ENCODE peak calls at places on chromosomes 3 and 15, in six cellular contexts. S is uterus, I is Calu3, O is A673, V is HCT116, W is PC-9. C is an unnamed sample.

GRCh38 chr15:76905855-76906254 is 715 bp upstream of the SCAPER start:
- DNase-seq in S (no peak), I (no peak), O (no peak), V (no peak), W (no peak), C (no peak)

GRCh38 chr3:144756704-144757440 is 785.2 kb downstream of the DIPK2A start:
- DNase-seq in S (no peak), I (no peak), O (no peak), V (no peak), W (no peak), C (no peak)

GRCh38 chr3:127208483-127209100 is 15.7 kb downstream of the PRR23E start:
- DNase-seq in S (no peak), I (no peak), O (no peak), V (no peak), W (no peak), C (no peak)

GRCh38 chr3:52798376-52798977 is 3.9 kb downstream of the ITIH3 start:
- DNase-seq in S (no peak), I (no peak), O (no peak), V (no peak), W (no peak), C (no peak)

GRCh38 chr3:98900265-98901031 is 1.0 kb downstream of the DCBLD2 start:
- DNase-seq in S (no peak), I (no peak), O (no peak), V (no peak), W (peak; percentile 8), C (no peak)

GRCh38 chr3:106229495-106230278 is 360.9 kb upstream of the CBLB start:
- DNase-seq in S (no peak), I (no peak), O (no peak), V (no peak), W (no peak), C (no peak)

GRCh38 chr15:82630033-82630432 is 17.1 kb downstream of the CPEB1 start:
- DNase-seq in S (no peak), I (no peak), O (no peak), V (no peak), W (no peak), C (no peak)

GRCh38 chr3:135192929-135193328 is 397.9 kb downstream of the EPHB1 start:
- DNase-seq in S (no peak), I (no peak), O (no peak), V (no peak), W (no peak), C (no peak)

GRCh38 chr3:114060906-114061655 is 4.5 kb downstream of the QTRT2 start:
- DNase-seq in S (no peak), I (no peak), O (no peak), V (no peak), W (no peak), C (no peak)

GRCh38 chr3:7144696-7145308 is 283.9 kb downstream of the GRM7 start:
- DNase-seq in S (no peak), I (no peak), O (peak; percentile 58), V (peak; percentile 31), W (no peak), C (peak; percentile 7)

GRCh38 chr3:143120716-143121239 is 1.2 kb downstream of the CHST2 start:
- DNase-seq in S (no peak), I (peak; percentile 60), O (peak; percentile 25), V (no peak), W (no peak), C (peak; percentile 56)

GRCh38 chr15:34038404-34039179 is 412 bp downstream of the AVEN start:
- DNase-seq in S (peak; percentile 74), I (peak; percentile 44), O (peak; percentile 84), V (no peak), W (peak; percentile 70), C (peak; percentile 76)

GRCh38 chr3:115401298-115401697 is 222.0 kb upstream of the GAP43 start:
- DNase-seq in S (no peak), I (no peak), O (no peak), V (no peak), W (no peak), C (no peak)

GRCh38 chr15:70617911-70618287 is 145.5 kb downstream of the UACA start:
- DNase-seq in S (no peak), I (no peak), O (no peak), V (no peak), W (no peak), C (no peak)

GRCh38 chr15:75031773-75032302 is 8.4 kb downstream of the PPCDC start:
- DNase-seq in S (no peak), I (no peak), O (peak; percentile 45), V (no peak), W (no peak), C (no peak)

GRCh38 chr3:123267821-123268220 is 66.1 kb downstream of the SEC22A start:
- DNase-seq in S (no peak), I (no peak), O (peak; percentile 31), V (no peak), W (no peak), C (no peak)

GRCh38 chr3:195803309-195803908 is 8.3 kb downstream of the MUC4 start:
- DNase-seq in S (peak; percentile 53), I (no peak), O (no peak), V (no peak), W (no peak), C (no peak)

GRCh38 chr3:63689285-63689684 is 36.8 kb downstream of the SNTN start:
- DNase-seq in S (no peak), I (no peak), O (no peak), V (no peak), W (no peak), C (no peak)

GRCh38 chr3:16132190-16132589 is 42.3 kb upstream of the GALNT15 start:
- DNase-seq in S (no peak), I (no peak), O (no peak), V (no peak), W (no peak), C (no peak)

GRCh38 chr3:31522152-31522551 is 10.6 kb upstream of the STT3B start:
- DNase-seq in S (no peak), I (no peak), O (no peak), V (no peak), W (no peak), C (peak; percentile 23)

GRCh38 chr3:70703305-70704102 is 391.1 kb upstream of the MDFIC2 start:
- DNase-seq in S (no peak), I (no peak), O (no peak), V (no peak), W (no peak), C (no peak)

GRCh38 chr3:141618511-141618910 is 119.6 kb upstream of the RNF7 start:
- DNase-seq in S (no peak), I (no peak), O (no peak), V (no peak), W (no peak), C (no peak)
- TF ChIP-seq CTCF in S (no peak), I (no peak), O (no peak), V (no peak), W (no peak), C (no peak)

GRCh38 chr3:184423567-184423966 is 43.7 kb downstream of the CHRD start:
- DNase-seq in S (no peak), I (no peak), O (no peak), V (no peak), W (no peak), C (no peak)

GRCh38 chr3:184414418-184415228 is 34.8 kb downstream of the CHRD start:
- DNase-seq in S (no peak), I (no peak), O (peak; percentile 56), V (no peak), W (no peak), C (no peak)

GRCh38 chr3:184419171-184419570 is 39.3 kb downstream of the CHRD start:
- DNase-seq in S (no peak), I (no peak), O (no peak), V (no peak), W (no peak), C (no peak)

GRCh38 chr3:184415229-184415517 is 35.3 kb downstream of the CHRD start:
- DNase-seq in S (no peak), I (no peak), O (peak; percentile 46), V (no peak), W (no peak), C (no peak)

DNA sequence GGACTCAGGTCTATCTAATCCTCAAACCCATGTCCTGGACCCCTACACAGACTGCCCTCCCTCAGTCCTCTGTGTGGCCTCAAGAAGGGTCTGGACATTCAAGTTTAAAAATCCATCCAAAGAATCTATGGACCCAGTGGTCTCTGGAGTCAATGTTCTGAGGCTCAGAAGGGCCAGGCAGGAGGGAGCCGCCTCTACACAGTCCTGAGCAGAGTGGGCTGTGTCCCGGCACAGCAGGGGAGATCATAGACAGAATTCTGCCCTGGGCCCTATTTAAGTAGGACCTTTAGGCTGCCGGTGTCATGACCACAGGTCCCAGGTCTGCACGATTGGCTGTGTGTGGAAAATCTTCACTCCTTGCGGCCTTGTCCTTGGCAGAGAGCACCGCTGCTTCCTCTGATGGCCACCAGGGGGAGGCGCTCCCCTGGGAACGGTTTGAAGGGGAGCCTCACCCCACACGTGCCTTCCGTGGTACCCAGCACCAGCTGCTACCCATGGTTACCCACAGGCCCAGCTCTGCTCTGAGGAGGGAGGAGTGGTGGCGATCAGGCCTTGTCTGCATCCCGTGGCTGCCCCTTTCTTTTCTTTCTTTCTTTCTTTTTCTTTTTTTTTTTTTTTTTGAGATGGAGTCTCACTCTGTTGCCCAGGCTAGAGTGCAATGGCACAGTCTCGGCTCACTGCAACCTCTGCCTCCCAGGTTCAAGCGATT is 37.9 kb downstream of the CHRD start:
- DNase-seq in S (peak; percentile 54), I (peak; percentile 87), O (peak; percentile 78), V (peak; percentile 52), W (peak; percentile 75), C (peak; percentile 78)
- TF ChIP-seq CTCF in S (peak; percentile 78), I (peak; percentile 100), O (peak; percentile 91), V (peak; percentile 95), W (peak; percentile 98), C (peak; percentile 87)

GRCh38 chr3:38347421-38348200 is 1.0 kb downstream of the XYLB start:
- DNase-seq in S (no peak), I (peak; percentile 5), O (no peak), V (no peak), W (no peak), C (no peak)

GRCh38 chr3:38345879-38346583 is 554 bp upstream of the XYLB start:
- DNase-seq in S (no peak), I (no peak), O (no peak), V (no peak), W (no peak), C (no peak)

GRCh38 chr3:38348903-38349302 is 2.3 kb downstream of the XYLB start:
- DNase-seq in S (no peak), I (no peak), O (peak; percentile 57), V (no peak), W (no peak), C (no peak)

GRCh38 chr3:38346584-38347410 is at the start of gene XYLB:
- DNase-seq in S (peak; percentile 74), I (peak; percentile 91), O (peak; percentile 73), V (peak; percentile 63), W (peak; percentile 82), C (peak; percentile 85)

GRCh38 chr3:38343797-38344594 is 2.6 kb upstream of the XYLB start:
- DNase-seq in S (no peak), I (no peak), O (no peak), V (no peak), W (no peak), C (no peak)
- TF ChIP-seq CTCF in S (no peak), I (no peak), O (no peak), V (no peak), W (no peak), C (no peak)

DNA sequence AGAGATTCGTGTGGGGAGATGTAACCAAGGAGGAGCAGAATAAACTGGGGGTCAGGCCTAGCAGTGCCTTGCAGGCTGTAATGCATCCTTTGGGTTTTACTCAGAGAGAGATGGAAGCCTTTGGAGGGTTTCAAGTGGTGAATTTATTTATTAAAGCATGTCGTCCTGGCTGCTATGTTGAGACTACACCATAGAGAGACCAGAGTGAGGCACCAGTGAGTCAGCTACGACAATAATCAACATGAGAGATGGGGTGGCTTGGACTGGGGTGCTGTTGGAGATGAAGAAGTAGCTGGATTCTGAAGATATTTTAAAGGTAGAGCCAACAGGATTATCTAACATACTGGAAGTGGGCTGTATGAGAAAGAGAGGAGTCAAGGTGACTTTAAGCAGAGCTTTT is 335.3 kb upstream of the ARHGEF26 start:
- DNase-seq in S (no peak), I (no peak), O (no peak), V (no peak), W (no peak), C (no peak)
- TF ChIP-seq CTCF in S (no peak), I (no peak), O (no peak), V (peak; percentile 21), W (no peak), C (no peak)

C was measured in activated CD8-positive, alpha-beta T cell treated with anti-CD3 and anti-CD28 coated beads for 36 hours.